ENCODE peak calls at places on chromosomes 12 and 14, in five cellular contexts. One of them, this sample, is unnamed. For H3K4me1, the result is how much of the 10 kb centered on the place peaks cover.

GRCh38 chr12:123714302-123714627 is 2.1 kb downstream of the ATP6V0A2 start:
- DNase-seq in SJSA1: no peak
- DNase-seq in OCI-LY7: no peak
- DNase-seq in cardiac muscle cell: no peak
- DNase-seq in pancreas: no peak
- DNase-seq in this sample: no peak

GRCh38 chr14:92546347-92547053 is 32.9 kb downstream of the RIN3 start:
- DNase-seq in SJSA1: peak
- DNase-seq in OCI-LY7: no peak
- DNase-seq in cardiac muscle cell: no peak
- DNase-seq in pancreas: no peak
- DNase-seq in this sample: no peak

GRCh38 chr12:87704374-87704773 is 324.8 kb downstream of the C12orf50 start:
- DNase-seq in SJSA1: no peak
- DNase-seq in OCI-LY7: no peak
- DNase-seq in cardiac muscle cell: no peak
- DNase-seq in pancreas: no peak
- DNase-seq in this sample: no peak

GRCh38 chr12:20142295-20142694 is 226.0 kb upstream of the PDE3A start:
- DNase-seq in SJSA1: no peak
- DNase-seq in OCI-LY7: no peak
- DNase-seq in cardiac muscle cell: no peak
- DNase-seq in pancreas: no peak
- DNase-seq in this sample: no peak

GRCh38 chr12:105986779-105987686 is 151.7 kb downstream of the NUAK1 start:
- DNase-seq in SJSA1: no peak
- DNase-seq in OCI-LY7: no peak
- DNase-seq in cardiac muscle cell: no peak
- DNase-seq in pancreas: no peak
- DNase-seq in this sample: peak

GRCh38 chr14:32331227-32331597 is 2.1 kb downstream of the AKAP6 start:
- DNase-seq in SJSA1: no peak
- DNase-seq in OCI-LY7: no peak
- DNase-seq in cardiac muscle cell: no peak
- DNase-seq in pancreas: no peak
- DNase-seq in this sample: no peak

GRCh38 chr12:42326466-42327226 is 679 bp downstream of the PPHLN1 start:
- DNase-seq in SJSA1: peak
- DNase-seq in OCI-LY7: peak
- DNase-seq in cardiac muscle cell: peak
- DNase-seq in pancreas: no peak
- DNase-seq in this sample: peak

GRCh38 chr14:56176530-56176929 is 58.3 kb downstream of the PELI2 start:
- DNase-seq in SJSA1: no peak
- DNase-seq in OCI-LY7: no peak
- DNase-seq in cardiac muscle cell: no peak
- DNase-seq in pancreas: peak
- DNase-seq in this sample: no peak

GRCh38 chr14:39734306-39734705 is 302.1 kb upstream of the FBXO33 start:
- DNase-seq in SJSA1: no peak
- DNase-seq in OCI-LY7: no peak
- DNase-seq in cardiac muscle cell: no peak
- DNase-seq in pancreas: no peak
- DNase-seq in this sample: no peak

GRCh38 chr12:45014396-45014795 is 36.5 kb downstream of the DBX2 start:
- DNase-seq in SJSA1: no peak
- DNase-seq in OCI-LY7: no peak
- DNase-seq in cardiac muscle cell: no peak
- DNase-seq in pancreas: no peak
- DNase-seq in this sample: no peak

GRCh38 chr14:22939684-22940083 is 10.5 kb upstream of the PRMT5 start:
- DNase-seq in SJSA1: no peak
- DNase-seq in OCI-LY7: no peak
- DNase-seq in cardiac muscle cell: no peak
- DNase-seq in pancreas: no peak
- DNase-seq in this sample: no peak

GRCh38 chr14:56650977-56651376 is 71.4 kb downstream of the TMEM260 start:
- DNase-seq in SJSA1: no peak
- DNase-seq in OCI-LY7: no peak
- DNase-seq in cardiac muscle cell: no peak
- DNase-seq in pancreas: no peak
- DNase-seq in this sample: no peak

DNA sequence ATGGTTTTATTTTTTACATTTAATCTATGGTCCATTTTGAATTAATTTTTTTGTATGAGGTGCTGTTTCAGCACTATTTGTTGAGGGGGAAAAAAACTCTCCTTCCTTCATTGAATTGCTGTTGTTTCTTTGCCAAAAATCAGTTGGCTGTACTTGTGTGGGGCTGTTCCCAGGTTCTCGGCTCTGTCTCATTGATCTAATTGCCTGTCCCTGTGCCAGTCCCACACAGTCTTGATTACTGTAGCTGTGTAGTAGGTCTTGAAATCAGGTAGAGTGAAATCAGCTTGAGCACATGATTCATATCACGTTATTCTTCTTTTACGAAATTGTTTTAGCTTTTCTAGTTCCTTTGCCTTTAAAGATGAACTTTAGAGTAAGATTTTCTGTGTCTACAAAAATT is 109.7 kb downstream of the ADGRD1 start:
- DNase-seq in SJSA1: no peak
- DNase-seq in OCI-LY7: no peak
- DNase-seq in cardiac muscle cell: no peak
- DNase-seq in pancreas: no peak
- DNase-seq in this sample: no peak
- H3K4me1 ChIP-seq in SJSA1: under half
- H3K4me1 ChIP-seq in OCI-LY7: under half
- H3K4me1 ChIP-seq in cardiac muscle cell: under half
- H3K4me1 ChIP-seq in pancreas: under half
- H3K4me1 ChIP-seq in this sample: under half

GRCh38 chr12:46485853-46486252 is 113.3 kb upstream of the SLC38A2 start:
- DNase-seq in SJSA1: peak
- DNase-seq in OCI-LY7: no peak
- DNase-seq in cardiac muscle cell: no peak
- DNase-seq in pancreas: no peak
- DNase-seq in this sample: no peak

GRCh38 chr12:46487567-46488131 is 115.1 kb upstream of the SLC38A2 start:
- DNase-seq in SJSA1: peak
- DNase-seq in OCI-LY7: peak
- DNase-seq in cardiac muscle cell: no peak
- DNase-seq in pancreas: no peak
- DNase-seq in this sample: no peak

GRCh38 chr12:46483572-46484395 is 111.2 kb upstream of the SLC38A2 start:
- DNase-seq in SJSA1: no peak
- DNase-seq in OCI-LY7: no peak
- DNase-seq in cardiac muscle cell: no peak
- DNase-seq in pancreas: no peak
- DNase-seq in this sample: no peak

GRCh38 chr12:46484396-46485061 is 112.0 kb upstream of the SLC38A2 start:
- DNase-seq in SJSA1: peak
- DNase-seq in OCI-LY7: no peak
- DNase-seq in cardiac muscle cell: no peak
- DNase-seq in pancreas: no peak
- DNase-seq in this sample: no peak

GRCh38 chr12:46486588-46486987 is 114.0 kb upstream of the SLC38A2 start:
- DNase-seq in SJSA1: peak
- DNase-seq in OCI-LY7: no peak
- DNase-seq in cardiac muscle cell: no peak
- DNase-seq in pancreas: no peak
- DNase-seq in this sample: no peak
- H3K4me1 ChIP-seq in SJSA1: under half
- H3K4me1 ChIP-seq in OCI-LY7: under half
- H3K4me1 ChIP-seq in cardiac muscle cell: under half
- H3K4me1 ChIP-seq in pancreas: under half
- H3K4me1 ChIP-seq in this sample: under half

GRCh38 chr14:75458305-75458704 is 30.5 kb downstream of the JDP2 start:
- DNase-seq in SJSA1: no peak
- DNase-seq in OCI-LY7: no peak
- DNase-seq in cardiac muscle cell: no peak
- DNase-seq in pancreas: no peak
- DNase-seq in this sample: no peak
- H3K4me1 ChIP-seq in SJSA1: under half
- H3K4me1 ChIP-seq in OCI-LY7: under half
- H3K4me1 ChIP-seq in cardiac muscle cell: under half
- H3K4me1 ChIP-seq in pancreas: half or more
- H3K4me1 ChIP-seq in this sample: under half

GRCh38 chr12:67633024-67633423 is 15.5 kb upstream of the DYRK2 start:
- DNase-seq in SJSA1: no peak
- DNase-seq in OCI-LY7: no peak
- DNase-seq in cardiac muscle cell: no peak
- DNase-seq in pancreas: no peak
- DNase-seq in this sample: no peak
- H3K4me1 ChIP-seq in SJSA1: under half
- H3K4me1 ChIP-seq in OCI-LY7: under half
- H3K4me1 ChIP-seq in cardiac muscle cell: under half
- H3K4me1 ChIP-seq in pancreas: under half
- H3K4me1 ChIP-seq in this sample: under half

GRCh38 chr12:108712925-108713203 is 18.5 kb downstream of the CORO1C start:
- DNase-seq in SJSA1: no peak
- DNase-seq in OCI-LY7: no peak
- DNase-seq in cardiac muscle cell: no peak
- DNase-seq in pancreas: no peak
- DNase-seq in this sample: no peak
- H3K4me1 ChIP-seq in SJSA1: under half
- H3K4me1 ChIP-seq in OCI-LY7: under half
- H3K4me1 ChIP-seq in cardiac muscle cell: under half
- H3K4me1 ChIP-seq in pancreas: under half
- H3K4me1 ChIP-seq in this sample: under half

GRCh38 chr14:75820761-75821160 is 159.7 kb downstream of the TTLL5 start:
- DNase-seq in SJSA1: no peak
- DNase-seq in OCI-LY7: no peak
- DNase-seq in cardiac muscle cell: no peak
- DNase-seq in pancreas: no peak
- DNase-seq in this sample: no peak

GRCh38 chr14:75824328-75824727 is 157.5 kb downstream of the TGFB3 start:
- DNase-seq in SJSA1: no peak
- DNase-seq in OCI-LY7: no peak
- DNase-seq in cardiac muscle cell: no peak
- DNase-seq in pancreas: no peak
- DNase-seq in this sample: peak

GRCh38 chr14:75823334-75823733 is 158.5 kb downstream of the TGFB3 start:
- DNase-seq in SJSA1: no peak
- DNase-seq in OCI-LY7: no peak
- DNase-seq in cardiac muscle cell: no peak
- DNase-seq in pancreas: no peak
- DNase-seq in this sample: no peak

GRCh38 chr14:75822522-75823288 is 159.1 kb downstream of the TGFB3 start:
- DNase-seq in SJSA1: no peak
- DNase-seq in OCI-LY7: no peak
- DNase-seq in cardiac muscle cell: no peak
- DNase-seq in pancreas: no peak
- DNase-seq in this sample: no peak

DNA sequence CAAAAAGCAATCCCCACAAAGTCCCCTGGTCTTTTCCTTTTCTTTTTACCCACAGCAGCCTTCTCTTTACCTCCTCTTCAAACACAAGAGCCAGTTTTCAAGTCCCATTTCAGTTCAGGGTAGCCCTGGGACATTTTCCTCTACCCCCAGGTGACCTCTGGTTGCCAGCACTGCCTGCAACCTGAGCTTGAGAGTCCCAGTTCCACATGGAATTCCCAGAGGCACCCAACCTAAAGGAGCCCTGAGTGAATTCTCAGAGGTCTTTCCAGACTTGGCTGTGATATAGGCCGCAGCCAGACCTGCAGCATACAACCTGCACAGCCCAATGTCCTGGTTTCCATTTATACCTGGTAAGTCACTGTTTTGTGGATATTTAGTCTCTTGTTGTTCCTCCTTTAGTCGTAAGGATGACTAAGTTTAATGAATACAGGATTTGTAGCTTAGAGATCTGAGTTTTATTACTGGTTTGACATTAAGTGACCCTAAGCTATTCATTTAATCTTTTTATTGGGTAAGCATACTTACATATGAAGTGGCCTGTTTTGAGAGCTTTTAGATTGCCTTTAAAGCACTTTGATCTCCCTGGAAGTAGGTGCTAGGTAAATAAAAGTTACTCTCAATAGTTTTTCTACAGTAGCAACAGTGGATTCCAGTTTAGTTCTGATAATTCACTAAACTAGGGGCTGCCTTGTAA is 159.8 kb downstream of the TGFB3 start:
- DNase-seq in SJSA1: no peak
- DNase-seq in OCI-LY7: no peak
- DNase-seq in cardiac muscle cell: peak
- DNase-seq in pancreas: no peak
- DNase-seq in this sample: no peak
- H3K4me1 ChIP-seq in SJSA1: under half
- H3K4me1 ChIP-seq in OCI-LY7: under half
- H3K4me1 ChIP-seq in cardiac muscle cell: under half
- H3K4me1 ChIP-seq in pancreas: under half
- H3K4me1 ChIP-seq in this sample: under half

This sample was measured in MM.1S.